ENCODE peak calls at places on chromosomes 3 and 15, in ten cellular contexts. H is activated naive CD8-positive, alpha-beta T cell treated with anti-CD3 and anti-CD28 coated beads, Interleukin-2, amount 50 U/mL, for 24 hours; U is activated CD4-positive, alpha-beta T cell treated with anti-CD3 and anti-CD28 coated beads, Interleukin-2, amount 50 U/mL, for 1 hour; C is head of caudate nucleus; J is uterus; N is nephron progenitor cell; O is ELR; S is activated effector memory CD4-positive, alpha-beta T cell treated with Interleukin-2 at 50 U/mL for 16 hours; P is activated CD4-positive, CD25-positive, alpha-beta regulatory T cell treated with anti-CD3 and anti-CD28 coated beads, Interleukin-2, amount 50 U/mL, for 16 hours; D is GM23248. W is an unnamed sample.

GRCh38 chr3:187932530-187932929 is 187.3 kb upstream of the BCL6 start:
- DNase-seq in H (no peak), U (no peak), C (no peak), J (no peak), N (no peak), O (no peak), S (no peak), P (no peak), D (no peak), W (no peak)

GRCh38 chr15:64938192-64938591 is 26.5 kb downstream of the ANKDD1A start:
- DNase-seq in H (no peak), U (no peak), C (no peak), J (no peak), N (no peak), O (no peak), S (no peak), P (no peak), D (no peak), W (no peak)

GRCh38 chr15:90407871-90408317 is 19.9 kb downstream of the IQGAP1 start:
- DNase-seq in H (no peak), U (no peak), C (no peak), J (no peak), N (no peak), O (no peak), S (no peak), P (no peak), D (peak), W (no peak)

GRCh38 chr15:67882487-67883227 is 42.8 kb upstream of the RNU6-1 start:
- DNase-seq in H (no peak), U (no peak), C (peak), J (peak), N (no peak), O (no peak), S (no peak), P (no peak), D (no peak), W (no peak)

GRCh38 chr3:141602706-141603105 is 115.9 kb downstream of the RASA2 start:
- DNase-seq in H (no peak), U (no peak), C (no peak), J (no peak), N (no peak), O (no peak), S (no peak), P (no peak), D (no peak), W (no peak)

GRCh38 chr3:31610700-31611275 is 78.1 kb downstream of the STT3B start:
- DNase-seq in H (no peak), U (peak), C (peak), J (no peak), N (no peak), O (peak), S (no peak), P (no peak), D (peak), W (peak)

GRCh38 chr15:70470556-70471191 is 292.7 kb downstream of the UACA start:
- DNase-seq in H (no peak), U (no peak), C (no peak), J (no peak), N (no peak), O (peak), S (no peak), P (no peak), D (no peak), W (no peak)

GRCh38 chr15:55403531-55403930 is 4.6 kb downstream of the CCPG1 start:
- DNase-seq in H (no peak), U (no peak), C (no peak), J (no peak), N (no peak), O (peak), S (no peak), P (no peak), D (peak), W (no peak)

GRCh38 chr3:136893848-136894443 is 31.9 kb downstream of the NCK1 start:
- DNase-seq in H (no peak), U (no peak), C (no peak), J (no peak), N (no peak), O (peak), S (no peak), P (no peak), D (peak), W (no peak)

GRCh38 chr3:14488286-14489036 is 51.7 kb downstream of the GRIP2 start:
- DNase-seq in H (no peak), U (no peak), C (peak), J (no peak), N (no peak), O (no peak), S (no peak), P (no peak), D (no peak), W (no peak)

GRCh38 chr3:29202368-29202767 is 78.5 kb upstream of the RBMS3 start:
- DNase-seq in H (no peak), U (no peak), C (no peak), J (no peak), N (no peak), O (peak), S (no peak), P (no peak), D (peak), W (no peak)

GRCh38 chr15:88250826-88251225 is 5.7 kb downstream of the NTRK3 start:
- DNase-seq in H (no peak), U (no peak), C (no peak), J (no peak), N (no peak), O (no peak), S (no peak), P (no peak), D (no peak), W (no peak)